ENCODE peak calls at places on chromosome 6, in five cellular contexts. One of them, this sample, is unnamed.

GRCh38 chr6:79538481-79538971 is 1.3 kb upstream of the LCA5 start:
- DNase-seq in AG10803: peak
- DNase-seq in NCI-H510A treated with DMSO at 0.1 percent for 48 hours: no peak
- DNase-seq in HFFc6: no peak
- DNase-seq in HEK293T: no peak
- DNase-seq in this sample: no peak

GRCh38 chr6:33199687-33200233 is 705 bp downstream of the RXRB start:
- DNase-seq in AG10803: peak
- DNase-seq in NCI-H510A treated with DMSO at 0.1 percent for 48 hours: peak
- DNase-seq in HFFc6: no peak
- DNase-seq in HEK293T: no peak
- DNase-seq in this sample: peak

GRCh38 chr6:130843575-130844320 is 16.5 kb downstream of the SMLR1 start:
- DNase-seq in AG10803: peak
- DNase-seq in NCI-H510A treated with DMSO at 0.1 percent for 48 hours: no peak
- DNase-seq in HFFc6: peak
- DNase-seq in HEK293T: peak
- DNase-seq in this sample: no peak

GRCh38 chr6:120378582-120379220 is 955.6 kb downstream of the TBC1D32 start:
- DNase-seq in AG10803: peak
- DNase-seq in NCI-H510A treated with DMSO at 0.1 percent for 48 hours: peak
- DNase-seq in HFFc6: no peak
- DNase-seq in HEK293T: peak
- DNase-seq in this sample: no peak

GRCh38 chr6:6661684-6662083 is 73.2 kb downstream of the LY86 start:
- DNase-seq in AG10803: peak
- DNase-seq in NCI-H510A treated with DMSO at 0.1 percent for 48 hours: peak
- DNase-seq in HFFc6: no peak
- DNase-seq in HEK293T: no peak
- DNase-seq in this sample: no peak

GRCh38 chr6:100664274-100665040 is 199.7 kb upstream of the SIM1 start:
- DNase-seq in AG10803: peak
- DNase-seq in NCI-H510A treated with DMSO at 0.1 percent for 48 hours: peak
- DNase-seq in HFFc6: peak
- DNase-seq in HEK293T: peak
- DNase-seq in this sample: no peak

GRCh38 chr6:158061709-158062461 is 80.2 kb downstream of the SYNJ2 start:
- DNase-seq in AG10803: no peak
- DNase-seq in NCI-H510A treated with DMSO at 0.1 percent for 48 hours: no peak
- DNase-seq in HFFc6: no peak
- DNase-seq in HEK293T: no peak
- DNase-seq in this sample: no peak

GRCh38 chr6:155452576-155452975 is 3.1 kb downstream of the NOX3 start:
- DNase-seq in AG10803: no peak
- DNase-seq in NCI-H510A treated with DMSO at 0.1 percent for 48 hours: no peak
- DNase-seq in HFFc6: no peak
- DNase-seq in HEK293T: no peak
- DNase-seq in this sample: no peak

GRCh38 chr6:27507041-27507956 is 34.4 kb upstream of the ZNF184 start:
- DNase-seq in AG10803: no peak
- DNase-seq in NCI-H510A treated with DMSO at 0.1 percent for 48 hours: no peak
- DNase-seq in HFFc6: no peak
- DNase-seq in HEK293T: no peak
- DNase-seq in this sample: no peak

GRCh38 chr6:17872908-17873307 is 114.5 kb downstream of the KIF13A start:
- DNase-seq in AG10803: no peak
- DNase-seq in NCI-H510A treated with DMSO at 0.1 percent for 48 hours: no peak
- DNase-seq in HFFc6: no peak
- DNase-seq in HEK293T: no peak
- DNase-seq in this sample: no peak

GRCh38 chr6:12555267-12555666 is 161.3 kb upstream of the PHACTR1 start:
- DNase-seq in AG10803: peak
- DNase-seq in NCI-H510A treated with DMSO at 0.1 percent for 48 hours: no peak
- DNase-seq in HFFc6: peak
- DNase-seq in HEK293T: no peak
- DNase-seq in this sample: no peak